ENCODE peak calls at places on chromosomes 6 and 20, in seven cellular contexts. D, T, M, B, F, H and A are unnamed samples.

GRCh38 chr6:75633045-75633444 is 31.4 kb downstream of the SENP6 start:
- DNase-seq in D (no peak), B (no peak), T (no peak), H (no peak), F (no peak), M (no peak), A (peak)

GRCh38 chr6:39980839-39981580 is 46.7 kb upstream of the MOCS1 start:
- DNase-seq in H (no peak), F (no peak), B (no peak), M (peak), D (peak), T (peak), A (peak)

GRCh38 chr20:62063981-62064787 is 1.5 kb downstream of the TAF4 start:
- DNase-seq in M (peak), F (peak), T (no peak), H (peak), B (no peak), D (no peak), A (no peak)

GRCh38 chr6:162389353-162390085 is 338.0 kb downstream of the PRKN start:
- DNase-seq in D (no peak), H (no peak), B (no peak), M (no peak), F (no peak), T (no peak), A (no peak)

GRCh38 chr6:150528648-150529285 is 70.9 kb upstream of the PLEKHG1 start:
- DNase-seq in M (peak), D (no peak), B (peak), F (peak), T (no peak), H (no peak), A (no peak)

GRCh38 chr6:33694977-33695376 is 16.5 kb downstream of the UQCC2 start:
- DNase-seq in H (no peak), T (no peak), F (no peak), B (no peak), D (no peak), M (no peak), A (no peak)

GRCh38 chr6:20312581-20312980 is 89.1 kb upstream of the E2F3 start:
- DNase-seq in F (no peak), T (no peak), M (no peak), D (no peak), B (no peak), H (no peak), A (no peak)

GRCh38 chr6:127302728-127303675 is 36.3 kb downstream of the RNF146 start:
- DNase-seq in D (peak), H (peak), T (peak), B (no peak), M (peak), F (peak), A (peak)

GRCh38 chr20:35988910-35989463 is 20.6 kb downstream of the CNBD2 start:
- DNase-seq in F (no peak), D (no peak), M (no peak), H (no peak), T (no peak), B (no peak), A (no peak)

GRCh38 chr20:53883098-53883762 is 187.2 kb downstream of the BCAS1 start:
- DNase-seq in H (no peak), F (no peak), B (no peak), D (no peak), M (no peak), T (peak), A (no peak)

GRCh38 chr20:20393207-20393606 is 25.3 kb downstream of the INSM1 start:
- DNase-seq in D (no peak), F (no peak), M (no peak), B (no peak), T (no peak), H (no peak), A (no peak)

GRCh38 chr20:62768234-62768814 is 27.9 kb upstream of the MRGBP start:
- DNase-seq in D (no peak), T (no peak), B (no peak), M (no peak), F (no peak), H (no peak), A (no peak)

DNA sequence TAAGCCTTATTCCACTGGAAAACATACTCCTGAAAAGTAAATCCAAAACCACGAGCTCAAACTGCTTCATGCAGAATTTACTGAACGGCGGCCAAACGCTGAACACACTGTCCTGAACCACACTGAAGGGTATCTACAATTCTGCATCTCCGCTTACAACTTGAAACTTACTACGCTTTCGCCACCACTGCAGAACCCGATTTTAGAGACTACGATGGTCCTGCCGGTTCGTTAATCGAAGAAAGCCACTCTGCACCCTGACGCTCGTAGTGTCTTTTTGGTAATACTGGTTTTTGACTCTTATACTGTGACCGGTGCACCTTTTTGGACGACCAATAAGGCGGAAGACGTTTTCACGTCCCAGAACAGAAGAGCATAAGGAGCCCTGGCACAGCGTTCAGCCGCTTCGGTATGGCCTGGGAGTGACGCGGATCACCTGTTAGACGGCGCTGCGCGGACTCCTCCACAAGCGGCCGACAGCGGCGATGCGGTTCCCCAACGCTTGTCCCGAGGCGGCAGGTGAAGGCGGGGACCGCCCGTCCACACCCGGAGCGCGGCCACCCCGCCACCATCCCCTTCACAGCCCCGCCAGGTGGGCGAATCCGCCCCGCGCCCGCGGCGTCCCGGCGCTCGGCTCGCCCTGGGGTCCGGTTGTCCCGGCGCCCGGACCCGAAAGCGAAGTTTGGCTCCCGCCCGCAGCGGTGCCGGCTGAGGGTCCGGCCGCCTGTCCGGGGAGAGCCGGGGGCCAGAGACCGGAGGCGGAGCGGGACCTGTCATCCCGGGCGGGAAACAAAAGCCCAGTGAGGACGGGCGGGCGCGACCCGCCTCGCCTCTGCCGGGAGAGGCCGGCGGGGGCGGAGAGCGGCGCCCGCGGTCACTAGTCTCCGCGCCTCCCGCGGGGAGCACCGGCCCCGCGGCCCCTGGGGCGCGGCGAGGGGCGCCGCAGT is 784 bp downstream of the FKBP5 start:
- DNase-seq in F (peak), M (peak), B (peak), D (peak), H (peak), T (peak), A (peak)
- TF ChIP-seq POLR2A in F (no peak), M (peak), B (peak), D (no peak), H (peak), T (no peak), A (peak)

DNA sequence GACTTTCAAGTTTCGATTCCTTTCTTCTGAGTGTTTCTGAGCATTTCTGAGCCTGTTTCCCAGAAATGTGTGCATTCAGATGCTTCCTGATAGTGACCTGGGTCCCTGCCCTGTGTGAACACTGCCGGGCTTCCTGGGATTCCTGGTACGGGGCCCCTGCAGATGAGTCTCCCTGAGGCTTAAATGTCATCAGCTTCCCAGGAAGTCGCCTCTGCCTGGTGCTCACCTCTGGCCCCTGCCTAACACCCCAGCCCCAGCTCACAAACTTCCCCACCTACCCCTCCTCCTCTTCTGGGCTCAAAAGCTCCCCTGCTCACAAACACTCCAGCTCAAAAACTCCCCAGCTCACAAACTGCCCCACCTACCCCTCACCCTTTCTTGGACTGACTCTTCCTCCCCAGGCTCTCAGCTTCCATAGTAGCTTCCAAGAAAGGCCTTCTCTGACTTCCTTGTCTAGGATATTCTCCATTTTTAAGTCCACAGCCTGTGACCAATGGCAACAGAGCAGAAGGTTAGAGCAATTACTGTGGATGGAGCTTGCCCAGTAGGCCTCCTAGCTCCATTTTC is 42.0 kb downstream of the TGM2 start:
- DNase-seq in H (peak), D (no peak), F (peak), T (peak), M (peak), B (no peak), A (peak)
- TF ChIP-seq POLR2A in H (no peak), D (no peak), F (no peak), T (no peak), M (no peak), B (no peak), A (no peak)

GRCh38 chr6:105994522-105995402 is 91.4 kb upstream of the PRDM1 start:
- DNase-seq in D (peak), H (peak), T (peak), M (peak), B (peak), F (peak), A (peak)
- TF ChIP-seq POLR2A in D (no peak), H (no peak), T (no peak), M (peak), B (no peak), F (no peak), A (no peak)

GRCh38 chr6:89034586-89035251 is 45.8 kb upstream of the PNRC1 start:
- DNase-seq in F (peak), B (peak), M (peak), T (peak), H (no peak), D (no peak), A (no peak)

GRCh38 chr6:89037156-89037900 is 43.2 kb upstream of the PNRC1 start:
- DNase-seq in B (peak), H (no peak), D (no peak), T (no peak), M (no peak), F (peak), A (no peak)

GRCh38 chr6:89032599-89032998 is 48.0 kb upstream of the PNRC1 start:
- DNase-seq in F (no peak), T (no peak), H (no peak), B (no peak), M (no peak), D (no peak), A (no peak)

DNA sequence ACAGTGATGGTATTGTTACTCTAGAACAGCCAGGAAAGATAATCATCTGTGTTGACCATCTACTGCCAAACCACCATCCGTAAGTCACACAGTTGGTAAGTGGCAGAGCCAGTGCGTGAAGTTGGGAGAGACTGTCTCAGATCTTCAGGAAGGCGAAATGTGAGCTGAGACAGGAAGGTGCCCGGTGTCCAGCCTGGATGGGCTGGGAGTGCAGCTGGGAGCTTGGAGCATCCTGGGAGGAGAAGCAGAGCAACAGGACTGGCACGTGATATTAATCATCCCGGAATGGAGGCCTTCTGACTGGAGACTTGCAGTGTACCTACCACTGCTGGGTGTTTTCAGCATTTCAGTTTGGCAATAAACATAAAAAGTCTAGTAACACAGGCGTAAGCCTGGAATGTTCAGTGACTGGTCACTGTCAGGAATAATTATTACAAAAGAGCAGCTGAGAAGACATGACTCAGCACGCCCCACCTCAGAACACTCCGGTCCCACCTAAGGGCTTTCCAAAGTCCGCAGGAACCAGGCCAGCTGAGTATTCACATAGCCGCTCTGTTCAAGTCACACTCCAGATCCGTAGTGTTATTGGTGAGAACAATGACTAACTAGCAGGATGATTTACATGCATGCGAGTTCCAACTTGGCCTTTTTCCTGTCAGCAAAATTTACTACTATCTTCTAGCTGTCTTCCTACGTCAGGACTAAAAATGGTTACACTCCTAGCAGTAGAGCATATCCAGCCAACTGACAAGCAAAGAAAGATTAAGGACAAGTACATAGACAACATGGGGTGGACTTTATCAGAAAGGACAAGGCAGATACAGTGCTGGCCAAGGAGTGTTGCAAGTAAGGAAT is 45.1 kb upstream of the PNRC1 start:
- DNase-seq in M (peak), H (peak), T (peak), F (peak), D (no peak), B (peak), A (no peak)
- TF ChIP-seq POLR2A in M (peak), H (no peak), T (no peak), F (peak), D (no peak), B (peak), A (no peak)

DNA sequence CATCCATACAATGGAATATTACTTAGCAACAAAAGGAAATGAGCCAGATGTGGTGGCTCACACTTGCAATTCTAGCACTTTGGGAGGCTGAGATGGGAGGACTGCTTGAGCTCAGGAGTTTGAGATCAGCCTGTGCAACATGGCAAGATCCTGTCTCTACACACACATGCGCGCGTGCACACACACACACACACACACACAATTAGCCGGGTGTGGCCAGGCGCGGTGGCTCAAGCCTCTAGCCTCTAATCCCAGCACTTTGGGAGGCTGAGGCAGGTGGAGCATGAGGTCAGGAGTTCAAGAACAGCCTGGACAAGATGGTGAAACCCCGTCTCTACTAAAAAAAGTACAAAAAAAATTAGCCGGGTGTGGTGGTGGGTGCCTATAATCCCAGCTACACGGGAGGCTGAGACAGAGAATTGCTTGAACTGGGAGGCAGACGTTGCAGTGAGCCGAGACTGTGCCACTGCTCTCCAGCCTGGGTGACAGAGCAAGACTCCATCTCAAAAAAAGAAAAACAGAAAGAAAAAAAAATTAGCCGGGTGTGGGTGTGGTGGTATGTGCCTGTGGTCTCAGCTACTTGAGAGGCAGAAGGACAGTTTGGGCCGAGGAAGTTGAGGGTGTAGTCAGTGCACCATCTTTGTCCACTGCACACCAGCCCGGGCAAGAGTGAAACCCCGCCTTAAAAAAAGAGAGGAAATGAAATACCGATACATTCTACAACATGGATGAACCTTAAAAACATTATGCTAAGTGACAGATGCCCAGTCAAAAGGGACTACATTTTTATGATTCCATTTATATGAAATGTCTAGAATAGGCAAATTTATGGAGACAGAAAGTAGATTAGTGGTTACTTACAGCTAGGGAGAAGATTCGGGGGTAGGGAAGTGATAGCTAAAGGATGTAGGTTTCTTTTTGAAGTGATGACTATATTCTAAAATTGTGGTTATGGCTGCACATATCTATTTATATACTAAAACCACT is 52.5 kb downstream of the RBL1 start:
- DNase-seq in F (no peak), H (no peak), D (no peak), B (no peak), M (no peak), T (no peak), A (no peak)
- TF ChIP-seq POLR2A in F (no peak), H (no peak), D (no peak), B (no peak), M (no peak), T (no peak), A (no peak)

GRCh38 chr6:31493875-31494694 is 3.9 kb upstream of the MICB start:
- DNase-seq in H (peak), M (peak), F (peak), T (peak), D (peak), B (peak), A (peak)
- TF ChIP-seq POLR2A in H (no peak), M (no peak), F (no peak), T (no peak), D (no peak), B (no peak), A (no peak)

GRCh38 chr20:48784273-48784641 is 43.5 kb downstream of the PREX1 start:
- DNase-seq in F (no peak), B (no peak), T (no peak), M (no peak), H (no peak), D (no peak), A (no peak)

GRCh38 chr20:48782073-48782472 is 45.7 kb downstream of the PREX1 start:
- DNase-seq in M (no peak), D (no peak), H (no peak), F (no peak), B (no peak), T (no peak), A (no peak)

GRCh38 chr20:48781634-48782033 is 46.2 kb downstream of the PREX1 start:
- DNase-seq in D (no peak), F (no peak), H (no peak), T (no peak), B (no peak), M (no peak), A (no peak)

GRCh38 chr20:48783533-48784272 is 44.1 kb downstream of the PREX1 start:
- DNase-seq in H (no peak), M (no peak), D (no peak), F (no peak), T (no peak), B (no peak), A (no peak)

GRCh38 chr20:48782901-48783308 is 44.9 kb downstream of the PREX1 start:
- DNase-seq in B (no peak), M (no peak), T (no peak), F (no peak), D (no peak), H (no peak), A (no peak)
- TF ChIP-seq POLR2A in B (no peak), M (no peak), T (no peak), F (no peak), D (no peak), H (no peak), A (no peak)

GRCh38 chr6:137734005-137734874 is 132.8 kb upstream of the TNFAIP3 start:
- DNase-seq in T (no peak), D (no peak), F (no peak), B (no peak), M (no peak), H (no peak), A (no peak)

GRCh38 chr6:137734875-137735182 is 132.2 kb upstream of the TNFAIP3 start:
- DNase-seq in M (no peak), T (no peak), F (no peak), H (no peak), D (no peak), B (no peak), A (no peak)

GRCh38 chr6:137736919-137737318 is 130.1 kb upstream of the TNFAIP3 start:
- DNase-seq in B (no peak), H (no peak), T (no peak), D (no peak), M (no peak), F (no peak), A (no peak)

GRCh38 chr6:137738197-137738596 is 128.9 kb upstream of the TNFAIP3 start:
- DNase-seq in H (no peak), D (no peak), T (peak), F (no peak), B (no peak), M (no peak), A (no peak)

GRCh38 chr6:137736048-137736846 is 130.8 kb upstream of the TNFAIP3 start:
- DNase-seq in H (no peak), D (no peak), M (no peak), B (no peak), T (no peak), F (no peak), A (no peak)
- TF ChIP-seq POLR2A in H (no peak), D (no peak), M (no peak), B (no peak), T (no peak), F (no peak), A (no peak)